ENCODE peak calls at places on chromosome 19, in five cellular contexts. N is GM23248, L is endodermal cell, W is neuronal stem cell, O is colonic mucosa. S is an unnamed sample.

GRCh38 chr19:56690668-56691067 is 19.1 kb upstream of the ZNF835 start:
- DNase-seq in N (no peak), L (no peak), W (no peak), O (no peak), S (no peak)

GRCh38 chr19:56934438-56935090 is 94.0 kb upstream of the PEG3 start:
- DNase-seq in N (no peak), L (no peak), W (no peak), O (no peak), S (no peak)

GRCh38 chr19:2150794-2151338 is 500 bp downstream of the AP3D1 start:
- DNase-seq in N (no peak), L (no peak), W (no peak), O (peak), S (peak)

GRCh38 chr19:33143897-33144405 is 12.0 kb downstream of the WDR88 start:
- DNase-seq in N (peak), L (peak), W (peak), O (peak), S (peak)

GRCh38 chr19:49863935-49864320 is 3.4 kb downstream of the PNKP start:
- DNase-seq in N (no peak), L (no peak), W (no peak), O (peak), S (no peak)

GRCh38 chr19:33879818-33880575 is 83.3 kb downstream of the KCTD15 start:
- DNase-seq in N (no peak), L (peak), W (no peak), O (no peak), S (peak)

GRCh38 chr19:48685583-48685982 is 10.2 kb upstream of the FUT2 start:
- DNase-seq in N (no peak), L (no peak), W (no peak), O (no peak), S (no peak)

GRCh38 chr19:33279430-33280350 is 22.6 kb downstream of the CEBPA start:
- DNase-seq in N (no peak), L (no peak), W (no peak), O (no peak), S (peak)

GRCh38 chr19:639251-640155 is at the start of gene FGF22:
- DNase-seq in N (peak), L (peak), W (peak), O (peak), S (peak)

GRCh38 chr19:51799311-51799997 is 4.5 kb downstream of the FPR3 start:
- DNase-seq in N (peak), L (no peak), W (no peak), O (peak), S (peak)

GRCh38 chr19:7492142-7493055 is 3.6 kb upstream of the PEX11G start:
- DNase-seq in N (peak), L (no peak), W (no peak), O (no peak), S (no peak)

GRCh38 chr19:48638831-48639381 is 1.7 kb upstream of the DBP start:
- DNase-seq in N (peak), L (peak), W (no peak), O (peak), S (peak)

GRCh38 chr19:55488986-55489710 is 912 bp downstream of the SSC5D start:
- DNase-seq in N (no peak), L (peak), W (no peak), O (no peak), S (no peak)

GRCh38 chr19:47310819-47311218 is 1.2 kb downstream of the C5AR1 start:
- DNase-seq in N (peak), L (no peak), W (no peak), O (no peak), S (no peak)

GRCh38 chr19:52942371-52943133 is 19.3 kb upstream of the ZNF888 start:
- DNase-seq in N (peak), L (peak), W (peak), O (peak), S (peak)

GRCh38 chr19:862529-863304 is 3.3 kb downstream of the CFD start:
- DNase-seq in N (peak), L (peak), W (peak), O (peak), S (peak)

GRCh38 chr19:34120846-34121639 is 51.3 kb upstream of the LSM14A start:
- DNase-seq in N (peak), L (peak), W (no peak), O (peak), S (no peak)

GRCh38 chr19:6639439-6639838 is 30.5 kb downstream of the TNFSF14 start:
- DNase-seq in N (peak), L (no peak), W (no peak), O (no peak), S (no peak)

GRCh38 chr19:677201-677600 is 1.0 kb downstream of the FSTL3 start:
- DNase-seq in N (peak), L (peak), W (no peak), O (peak), S (peak)

GRCh38 chr19:12676928-12677327 is 4.8 kb downstream of the DHPS start:
- DNase-seq in N (no peak), L (no peak), W (no peak), O (no peak), S (no peak)

GRCh38 chr19:30669329-30670010 is 297.3 kb downstream of the ZNF536 start:
- DNase-seq in N (peak), L (peak), W (peak), O (peak), S (peak)

GRCh38 chr19:47331931-47332547 is at the start of gene C5AR2:
- DNase-seq in N (peak), L (no peak), W (no peak), O (no peak), S (no peak)

GRCh38 chr19:47719047-47719885 is 6.0 kb downstream of the EHD2 start:
- DNase-seq in N (peak), L (peak), W (no peak), O (peak), S (peak)

GRCh38 chr19:46922465-46922864 is 61.7 kb downstream of the ARHGAP35 start:
- DNase-seq in N (no peak), L (no peak), W (no peak), O (no peak), S (no peak)

GRCh38 chr19:38290631-38291147 is 13.4 kb upstream of the C19orf33 start:
- DNase-seq in N (peak), L (no peak), W (no peak), O (no peak), S (peak)

GRCh38 chr19:34173145-34173956 is 1.0 kb downstream of the LSM14A start:
- DNase-seq in N (peak), L (peak), W (peak), O (peak), S (peak)

GRCh38 chr19:16626796-16627193 is 1.2 kb downstream of the MED26 start:
- DNase-seq in N (peak), L (no peak), W (no peak), O (no peak), S (no peak)

GRCh38 chr19:29211562-29212416 is 1.2 kb downstream of the UQCRFS1 start:
- DNase-seq in N (peak), L (no peak), W (no peak), O (no peak), S (no peak)

GRCh38 chr19:52637718-52638585 is at the start of gene ZNF83:
- DNase-seq in N (peak), L (peak), W (peak), O (peak), S (peak)

GRCh38 chr19:45079063-45079910 is at the start of gene GEMIN7:
- DNase-seq in N (peak), L (peak), W (peak), O (peak), S (peak)

GRCh38 chr19:2089001-2089711 is 7.0 kb downstream of the MOB3A start:
- DNase-seq in N (peak), L (no peak), W (no peak), O (no peak), S (peak)

GRCh38 chr19:57320180-57321084 is at the start of gene ZNF543:
- DNase-seq in N (peak), L (peak), W (peak), O (peak), S (peak)

GRCh38 chr19:19460761-19461265 is 54.5 kb downstream of the TSSK6 start:
- DNase-seq in N (peak), L (peak), W (no peak), O (peak), S (peak)

GRCh38 chr19:32442650-32443049 is 37.1 kb downstream of the DPY19L3 start:
- DNase-seq in N (no peak), L (no peak), W (no peak), O (no peak), S (no peak)

GRCh38 chr19:28482221-28482620 is 730.7 kb downstream of the UQCRFS1 start:
- DNase-seq in N (no peak), L (peak), W (no peak), O (peak), S (no peak)

GRCh38 chr19:36113895-36114762 is 546 bp downstream of the POLR2I start:
- DNase-seq in N (peak), L (peak), W (no peak), O (no peak), S (no peak)
- H3K27ac ChIP-seq in N (peak), L (no peak), W (peak), O (peak), S (peak)

DNA sequence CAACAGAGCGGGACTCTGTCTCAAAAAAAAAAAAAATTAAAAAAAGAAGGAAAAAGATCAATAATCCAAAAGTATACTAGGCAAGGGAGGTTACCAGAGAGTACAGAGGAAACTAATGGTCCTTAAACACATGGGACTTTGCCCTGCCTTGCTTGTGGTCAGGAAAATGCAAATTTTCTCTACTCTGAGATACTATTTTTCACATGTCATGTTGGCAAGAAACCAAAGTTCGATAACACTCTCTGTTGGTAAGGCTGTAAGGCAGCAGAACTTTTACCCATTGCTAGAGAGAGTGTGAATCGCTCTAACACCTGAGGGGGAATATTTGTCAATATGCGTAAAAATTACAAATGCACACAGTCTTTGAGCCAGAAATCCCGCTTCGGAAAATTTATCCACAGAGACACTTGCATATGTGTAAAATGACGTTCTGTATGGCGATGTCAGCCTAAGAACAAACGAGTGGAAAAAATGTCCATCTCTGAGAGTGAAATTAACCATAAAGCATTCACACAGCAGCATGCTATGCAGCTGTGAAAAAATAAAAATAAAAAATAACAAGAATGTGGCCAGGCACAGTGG is 9.4 kb upstream of the RFX1 start:
- DNase-seq in N (no peak), L (no peak), W (no peak), O (no peak), S (no peak)
- H3K9ac ChIP-seq in N (no peak), L (no peak), W (no peak), O (no peak), S (no peak)

GRCh38 chr19:15564534-15565168 is 50.4 kb upstream of the CYP4F8 start:
- DNase-seq in N (no peak), L (no peak), W (no peak), O (no peak), S (peak)

GRCh38 chr19:15562145-15562544 is 52.9 kb upstream of the CYP4F8 start:
- DNase-seq in N (no peak), L (peak), W (no peak), O (no peak), S (no peak)

GRCh38 chr19:15563931-15564330 is 51.1 kb upstream of the CYP4F8 start:
- DNase-seq in N (no peak), L (no peak), W (no peak), O (no peak), S (no peak)

GRCh38 chr19:15563325-15563794 is 51.7 kb upstream of the CYP4F8 start:
- DNase-seq in N (peak), L (peak), W (no peak), O (peak), S (no peak)

DNA sequence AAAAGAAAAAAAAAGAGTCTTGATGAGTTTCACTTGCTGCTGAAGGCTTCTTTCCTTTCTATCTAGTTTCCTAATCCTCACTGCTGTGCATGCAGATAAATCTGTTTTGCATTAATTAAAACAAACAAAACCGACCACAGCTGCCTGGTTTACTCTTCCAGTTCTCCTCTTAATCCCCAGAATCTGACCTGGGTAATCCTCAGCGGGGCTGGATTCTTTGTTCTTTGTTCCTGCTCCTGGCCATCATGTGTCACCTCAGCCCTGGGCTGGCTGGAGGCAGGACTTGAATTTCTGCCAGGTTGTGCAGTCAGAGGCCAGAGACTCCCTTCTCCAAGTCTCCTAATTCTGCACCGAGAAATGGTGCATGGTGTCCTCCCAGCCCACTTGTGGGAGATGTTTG is 52.2 kb upstream of the CYP4F8 start:
- DNase-seq in N (peak), L (peak), W (no peak), O (no peak), S (no peak)
- H3K27ac ChIP-seq in N (no peak), L (no peak), W (no peak), O (no peak), S (no peak)

DNA sequence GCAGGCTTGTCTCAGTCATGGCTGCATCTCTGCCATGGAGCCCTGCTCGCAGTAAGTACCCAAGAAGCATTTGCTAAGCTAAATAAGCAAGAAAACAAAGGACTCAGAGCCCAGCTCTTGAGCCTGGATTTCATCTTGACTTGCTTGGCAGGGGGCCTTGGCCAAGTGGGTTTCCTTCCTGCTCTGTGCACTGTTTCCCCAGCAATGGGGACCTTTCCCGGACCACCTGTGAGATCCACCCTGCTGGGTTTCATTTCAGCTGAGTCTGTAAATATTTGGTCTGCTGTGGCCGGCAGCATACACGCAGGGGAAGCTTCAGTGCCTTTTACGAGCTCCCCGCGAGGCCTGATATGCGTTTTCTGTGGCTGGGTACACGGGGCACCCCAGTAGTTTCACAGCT is 12.4 kb upstream of the TINCR start:
- DNase-seq in N (no peak), L (no peak), W (no peak), O (no peak), S (no peak)
- H3K9ac ChIP-seq in N (no peak), L (no peak), W (no peak), O (no peak), S (no peak)

GRCh38 chr19:3604987-3605343 is 1.7 kb downstream of the TBXA2R start:
- DNase-seq in N (no peak), L (no peak), W (no peak), O (no peak), S (no peak)

GRCh38 chr19:3606174-3606689 is 443 bp downstream of the TBXA2R start:
- DNase-seq in N (peak), L (peak), W (no peak), O (peak), S (peak)

GRCh38 chr19:3606690-3607289 is at the start of gene TBXA2R:
- DNase-seq in N (peak), L (peak), W (no peak), O (peak), S (peak)

GRCh38 chr19:3605361-3605760 is 1.3 kb downstream of the TBXA2R start:
- DNase-seq in N (no peak), L (peak), W (no peak), O (no peak), S (no peak)

GRCh38 chr19:3605770-3606169 is 905 bp downstream of the TBXA2R start:
- DNase-seq in N (no peak), L (no peak), W (no peak), O (no peak), S (no peak)
- H3K27ac ChIP-seq in N (no peak), L (no peak), W (no peak), O (no peak), S (peak)

DNA sequence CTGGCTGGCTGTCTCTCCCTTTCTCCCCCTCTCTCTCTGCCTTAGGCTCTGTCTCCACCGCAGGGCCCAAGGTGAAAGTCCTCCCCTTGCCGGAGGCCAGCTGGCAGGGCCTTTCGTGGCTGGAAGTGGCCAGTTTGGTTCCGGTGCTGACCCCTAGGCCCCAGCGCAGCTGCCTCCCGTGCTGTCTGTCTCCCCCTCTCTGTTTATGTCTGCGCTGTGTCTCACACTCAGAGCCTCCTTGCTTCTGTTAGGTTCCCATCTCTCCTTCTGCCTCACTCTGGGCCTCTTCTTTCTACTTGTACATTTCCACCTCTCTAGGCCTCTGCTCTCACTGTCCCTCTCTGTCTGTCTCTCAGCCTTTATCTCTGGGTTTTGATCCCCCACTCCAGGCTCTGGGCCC is 13.1 kb downstream of the CCDC97 start:
- DNase-seq in N (peak), L (peak), W (no peak), O (no peak), S (peak)
- H3K9ac ChIP-seq in N (peak), L (peak), W (no peak), O (no peak), S (no peak)

GRCh38 chr19:18090545-18091216 is 3.9 kb upstream of the IL12RB1 start:
- DNase-seq in N (peak), L (no peak), W (no peak), O (no peak), S (no peak)
- H3K27ac ChIP-seq in N (no peak), L (no peak), W (no peak), O (peak), S (no peak)

DNA sequence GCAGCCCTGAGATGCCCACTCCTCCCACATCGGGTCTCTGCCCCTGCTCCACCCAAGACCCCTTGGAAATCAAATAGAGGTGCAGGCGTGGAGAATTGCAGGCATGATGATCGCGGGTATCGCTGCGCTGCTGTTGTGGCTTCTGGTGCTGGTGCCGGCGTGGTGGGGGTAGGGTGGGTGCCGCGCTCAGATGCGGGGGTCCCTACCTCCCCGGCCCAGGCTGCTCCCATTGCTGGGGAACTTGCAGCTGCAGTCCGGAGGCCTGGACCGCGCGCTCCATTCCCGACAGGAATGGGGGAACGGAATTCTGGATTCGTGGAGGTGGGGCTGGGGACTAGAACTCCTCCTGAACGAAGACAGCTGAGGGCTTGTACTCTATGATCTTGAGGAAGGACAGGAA is 20.4 kb downstream of the CYP2F1 start:
- DNase-seq in N (no peak), L (no peak), W (no peak), O (no peak), S (peak)
- H3K9ac ChIP-seq in N (no peak), L (no peak), W (no peak), O (no peak), S (no peak)

GRCh38 chr19:8512991-8513686 is 828 bp downstream of the ZNF414 start:
- DNase-seq in N (peak), L (no peak), W (no peak), O (no peak), S (no peak)

GRCh38 chr19:8517551-8518442 is 3.8 kb upstream of the ZNF414 start:
- DNase-seq in N (peak), L (no peak), W (no peak), O (no peak), S (no peak)

GRCh38 chr19:8512115-8512967 is 1.6 kb downstream of the ZNF414 start:
- DNase-seq in N (peak), L (peak), W (no peak), O (peak), S (no peak)

GRCh38 chr19:8513687-8514504 is at the start of gene ZNF414:
- DNase-seq in N (peak), L (peak), W (peak), O (peak), S (peak)

GRCh38 chr19:8515317-8515716 is 1.4 kb upstream of the ZNF414 start:
- DNase-seq in N (no peak), L (no peak), W (no peak), O (no peak), S (no peak)
- H3K27ac ChIP-seq in N (no peak), L (no peak), W (no peak), O (no peak), S (no peak)

S was measured in kidney.